ENCODE peak calls at places on chromosomes 4 and X, in five cellular contexts. O is sciatic nerve, P is AG04450, A is COLO829, Z is C1 segment of cervical spinal cord. U is an unnamed sample.

GRCh38 chr4:87516683-87517082 is 12.5 kb downstream of the SPARCL1 start:
- DNase-seq in O (no peak), Z (no peak), P (no peak), A (no peak), U (no peak)

GRCh38 chr4:10160280-10160856 is 43.8 kb upstream of the WDR1 start:
- DNase-seq in O (no peak), P (no peak), A (no peak), Z (no peak), U (peak)

GRCh38 chr4:140730108-140730507 is 26.1 kb downstream of the TBC1D9 start:
- DNase-seq in P (no peak), A (no peak), Z (no peak), O (no peak), U (no peak)

GRCh38 chrX:28177202-28177601 is 196.0 kb upstream of the DCAF8L1 start:
- DNase-seq in P (no peak), O (no peak), Z (no peak), A (no peak), U (peak)

GRCh38 chrX:48894891-48895290 is 2.7 kb downstream of the TIMM17B start:
- DNase-seq in O (no peak), A (no peak), P (no peak), Z (no peak), U (no peak)

GRCh38 chr4:34371676-34372075 is 1872.6 kb downstream of the ARAP2 start:
- DNase-seq in P (no peak), A (no peak), O (no peak), Z (no peak), U (no peak)

GRCh38 chr4:48110452-48110978 is 23.5 kb downstream of the TXK start:
- DNase-seq in P (no peak), O (no peak), Z (no peak), A (no peak), U (no peak)

GRCh38 chrX:9339603-9340569 is 125.0 kb upstream of the TBL1X start:
- DNase-seq in P (no peak), A (no peak), Z (no peak), O (no peak), U (no peak)

GRCh38 chr4:168630445-168631187 is 133.8 kb downstream of the PALLD start:
- DNase-seq in Z (no peak), P (no peak), O (no peak), A (peak), U (peak)

GRCh38 chrX:129678176-129678880 is 23.6 kb upstream of the APLN start:
- DNase-seq in P (no peak), O (peak), Z (no peak), A (no peak), U (peak)

GRCh38 chr4:95439896-95440295 is 108.9 kb downstream of the UNC5C start:
- DNase-seq in O (no peak), P (no peak), A (no peak), Z (no peak), U (no peak)

GRCh38 chr4:35365186-35365585 is 879.1 kb downstream of the ARAP2 start:
- DNase-seq in P (no peak), Z (no peak), O (no peak), A (no peak), U (no peak)

GRCh38 chrX:27915617-27916016 is 65.6 kb downstream of the DCAF8L1 start:
- DNase-seq in Z (no peak), O (no peak), A (no peak), P (no peak), U (peak)

GRCh38 chrX:30888526-30889146 is 418 bp downstream of the TAB3 start:
- DNase-seq in Z (no peak), O (peak), A (no peak), P (no peak), U (peak)

GRCh38 chr4:48944252-48944651 is 37.7 kb upstream of the OCIAD2 start:
- DNase-seq in A (peak), P (no peak), Z (no peak), O (no peak), U (peak)

GRCh38 chr4:8345053-8345945 is 75.7 kb downstream of the HTRA3 start:
- DNase-seq in A (no peak), P (no peak), O (peak), Z (no peak), U (no peak)

GRCh38 chrX:86047174-86047991 is at the start of gene CHM:
- DNase-seq in Z (no peak), A (peak), P (peak), O (peak), U (peak)

GRCh38 chrX:28701222-28701621 is 114.0 kb downstream of the IL1RAPL1 start:
- DNase-seq in Z (no peak), P (no peak), O (no peak), A (no peak), U (no peak)

GRCh38 chr4:1404573-1405248 is 1.5 kb downstream of the NKX1-1 start:
- DNase-seq in O (no peak), P (no peak), Z (no peak), A (no peak), U (no peak)

GRCh38 chr4:1789552-1789951 is 3.5 kb upstream of the FGFR3 start:
- DNase-seq in P (no peak), O (no peak), A (no peak), Z (no peak), U (no peak)

GRCh38 chr4:20639346-20639745 is 60.9 kb upstream of the PACRGL start:
- DNase-seq in O (no peak), Z (no peak), P (no peak), A (no peak), U (no peak)

GRCh38 chrX:118644378-118644777 is 83.0 kb upstream of the IL13RA1 start:
- DNase-seq in A (peak), O (no peak), Z (no peak), P (no peak), U (peak)

GRCh38 chrX:104039689-104040505 is at the start of gene H2BW2:
- DNase-seq in Z (no peak), O (no peak), P (no peak), A (no peak), U (no peak)

GRCh38 chr4:7171191-7171900 is 21.0 kb upstream of the SORCS2 start:
- DNase-seq in O (peak), A (peak), Z (no peak), P (no peak), U (peak)

GRCh38 chrX:119659522-119659921 is 33.4 kb downstream of the SEPTIN6 start:
- DNase-seq in Z (no peak), A (no peak), O (no peak), P (no peak), U (no peak)

GRCh38 chr4:8515316-8516060 is 64.7 kb upstream of the GPR78 start:
- DNase-seq in Z (no peak), A (peak), O (no peak), P (no peak), U (no peak)

GRCh38 chr4:55635282-55635681 is 816 bp downstream of the NMU start:
- DNase-seq in P (no peak), Z (no peak), A (no peak), O (no peak), U (no peak)

GRCh38 chr4:144611850-144612249 is 34.1 kb upstream of the HHIP start:
- DNase-seq in O (no peak), Z (no peak), P (no peak), A (peak), U (peak)

GRCh38 chr4:142474398-142475087 is 371.6 kb downstream of the INPP4B start:
- DNase-seq in Z (no peak), O (no peak), A (no peak), P (no peak), U (no peak)

GRCh38 chr4:17055788-17056187 is 157.3 kb upstream of the LDB2 start:
- DNase-seq in Z (no peak), O (no peak), A (no peak), P (peak), U (no peak)

GRCh38 chr4:113636877-113637276 is 124.7 kb downstream of the CAMK2D start:
- DNase-seq in Z (no peak), A (peak), P (peak), O (no peak), U (peak)

GRCh38 chrX:130176354-130176776 is 4.6 kb downstream of the RAB33A start:
- DNase-seq in A (no peak), P (no peak), O (no peak), Z (no peak), U (no peak)